ENCODE peak calls at places on chromosomes 7 and 10, in nine cellular contexts. Z, T, F, H, S, W, C, N and B are unnamed samples.
A peak's percentile ranks its signal among the peaks of the same experiment; 100 is the strongest.

GRCh38 chr10:93462881-93463280 is 19.3 kb downstream of the MYOF start:
- DNase-seq in N (peak; percentile 74), T (peak; percentile 38), S (peak; percentile 79), C (peak; percentile 40), F (no peak), Z (no peak), H (no peak), W (peak; percentile 46), B (peak; percentile 82)

GRCh38 chr7:140625908-140626868 is 14.4 kb downstream of the DENND2A start:
- DNase-seq in Z (peak; percentile 86), C (peak; percentile 85), T (peak; percentile 67), S (peak; percentile 96), N (peak; percentile 96), F (peak; percentile 95), W (peak; percentile 97), H (peak; percentile 83), B (peak; percentile 94)

GRCh38 chr10:100637785-100638184 is 102.0 kb downstream of the HIF1AN start:
- DNase-seq in T (no peak), W (no peak), Z (peak; percentile 20), F (peak; percentile 1), N (no peak), S (no peak), H (no peak), C (peak; percentile 2), B (peak; percentile 30)

GRCh38 chr7:46450871-46451270 is 529.8 kb upstream of the IGFBP3 start:
- DNase-seq in S (peak; percentile 50), N (no peak), F (no peak), H (no peak), C (no peak), T (no peak), W (no peak), Z (no peak), B (no peak)

GRCh38 chr7:150895809-150896208 is 43.5 kb downstream of the AOC1 start:
- DNase-seq in F (peak; percentile 60), C (no peak), S (no peak), T (no peak), N (no peak), H (no peak), Z (no peak), W (no peak), B (no peak)

GRCh38 chr7:78473011-78473410 is 674.4 kb downstream of the PHTF2 start:
- DNase-seq in H (no peak), T (no peak), Z (no peak), C (no peak), S (peak; percentile 69), F (no peak), W (peak; percentile 26), N (peak; percentile 22), B (no peak)

GRCh38 chr10:923844-924523 is 7.5 kb downstream of the LARP4B start:
- DNase-seq in S (no peak), N (no peak), H (peak; percentile 15), Z (no peak), C (no peak), F (no peak), W (no peak), T (no peak), B (no peak)

GRCh38 chr10:24947304-24948097 is 4.9 kb downstream of the PRTFDC1 start:
- DNase-seq in H (no peak), C (peak; percentile 32), N (peak; percentile 26), T (no peak), F (no peak), Z (no peak), S (peak; percentile 83), W (peak; percentile 65), B (no peak)

GRCh38 chr10:113252650-113253560 is 299.9 kb upstream of the HABP2 start:
- DNase-seq in S (peak; percentile 27), C (no peak), W (no peak), T (no peak), H (no peak), Z (no peak), F (no peak), N (no peak), B (no peak)

GRCh38 chr7:84245831-84246230 is 51.2 kb upstream of the SEMA3A start:
- DNase-seq in Z (no peak), S (no peak), T (peak; percentile 3), F (no peak), W (no peak), N (no peak), H (peak; percentile 45), C (no peak), B (no peak)

GRCh38 chr10:112951349-112952281 is 1.6 kb downstream of the TCF7L2 start:
- DNase-seq in N (peak; percentile 97), W (peak; percentile 86), T (peak; percentile 70), C (peak; percentile 76), S (peak; percentile 85), F (peak; percentile 44), H (peak; percentile 69), Z (peak; percentile 82), B (peak; percentile 80)

GRCh38 chr10:77504196-77504869 is 133.3 kb downstream of the KCNMA1 start:
- DNase-seq in Z (no peak), N (peak; percentile 50), F (no peak), W (peak; percentile 74), T (no peak), C (peak; percentile 41), H (no peak), S (peak; percentile 80), B (peak; percentile 28)

GRCh38 chr7:82740246-82740848 is 296.8 kb upstream of the CACNA2D1 start:
- DNase-seq in C (peak; percentile 69), S (peak; percentile 83), F (peak; percentile 55), N (peak; percentile 69), W (peak; percentile 72), T (peak; percentile 23), Z (peak; percentile 72), H (peak; percentile 56), B (peak; percentile 39)

GRCh38 chr7:71220210-71220695 is 88.3 kb downstream of the GALNT17 start:
- DNase-seq in Z (peak; percentile 47), N (no peak), T (peak; percentile 75), C (no peak), S (no peak), F (no peak), H (no peak), W (no peak), B (no peak)

GRCh38 chr7:100357131-100357561 is 771 bp upstream of the PILRB start:
- DNase-seq in T (no peak), N (no peak), F (no peak), H (no peak), Z (no peak), W (no peak), C (no peak), S (no peak), B (no peak)

GRCh38 chr7:100363098-100363497 is 5.2 kb downstream of the PILRB start:
- DNase-seq in F (no peak), S (no peak), Z (no peak), H (no peak), W (no peak), T (no peak), N (no peak), C (no peak), B (no peak)

GRCh38 chr7:100358857-100359212 is 918 bp downstream of the PILRB start:
- DNase-seq in Z (no peak), T (no peak), C (no peak), S (no peak), H (no peak), N (no peak), W (no peak), F (no peak), B (no peak)

GRCh38 chr7:100358027-100358856 is at the start of gene PILRB:
- DNase-seq in W (no peak), C (no peak), H (no peak), F (no peak), S (no peak), T (no peak), Z (no peak), N (no peak), B (no peak)

GRCh38 chr7:100360102-100360607 is 2.2 kb downstream of the PILRB start:
- DNase-seq in N (no peak), W (no peak), T (no peak), S (no peak), Z (no peak), F (no peak), H (no peak), C (no peak), B (no peak)
- H3K4me3 ChIP-seq in N (no peak overlapping the region), W (no peak overlapping the region), T (no peak overlapping the region), S (no peak overlapping the region), Z (no peak overlapping the region), F (no peak overlapping the region), H (no peak overlapping the region), C (no peak overlapping the region), B (no peak overlapping the region)

DNA sequence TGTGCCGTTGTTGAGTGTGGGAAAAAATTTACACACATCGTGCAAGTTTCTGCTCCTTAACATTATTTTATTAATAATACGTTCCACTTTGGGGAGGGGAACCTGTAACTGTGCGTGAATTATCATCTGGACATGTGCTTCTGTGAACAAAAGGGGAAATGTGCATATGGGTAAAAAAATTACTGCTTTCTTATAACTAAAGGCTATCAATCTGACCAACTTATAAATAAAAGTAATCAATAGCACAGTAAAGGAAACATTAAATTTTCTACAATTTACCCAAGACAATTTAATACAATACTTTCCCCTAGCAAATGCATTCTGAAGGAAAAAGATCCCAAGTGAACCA is 4.5 kb downstream of the TWIST1 start:
- DNase-seq in W (no peak), S (no peak), H (no peak), N (no peak), T (no peak), C (no peak), F (no peak), Z (no peak), B (no peak)
- H3K4me3 ChIP-seq in W (no peak overlapping the region), S (peak overlapping the region; percentile 98), H (no peak overlapping the region), N (peak overlapping the region; percentile 99), T (no peak overlapping the region), C (peak overlapping the region; percentile 39), F (no peak overlapping the region), Z (peak overlapping the region; percentile 53), B (peak overlapping the region; percentile 32)

DNA sequence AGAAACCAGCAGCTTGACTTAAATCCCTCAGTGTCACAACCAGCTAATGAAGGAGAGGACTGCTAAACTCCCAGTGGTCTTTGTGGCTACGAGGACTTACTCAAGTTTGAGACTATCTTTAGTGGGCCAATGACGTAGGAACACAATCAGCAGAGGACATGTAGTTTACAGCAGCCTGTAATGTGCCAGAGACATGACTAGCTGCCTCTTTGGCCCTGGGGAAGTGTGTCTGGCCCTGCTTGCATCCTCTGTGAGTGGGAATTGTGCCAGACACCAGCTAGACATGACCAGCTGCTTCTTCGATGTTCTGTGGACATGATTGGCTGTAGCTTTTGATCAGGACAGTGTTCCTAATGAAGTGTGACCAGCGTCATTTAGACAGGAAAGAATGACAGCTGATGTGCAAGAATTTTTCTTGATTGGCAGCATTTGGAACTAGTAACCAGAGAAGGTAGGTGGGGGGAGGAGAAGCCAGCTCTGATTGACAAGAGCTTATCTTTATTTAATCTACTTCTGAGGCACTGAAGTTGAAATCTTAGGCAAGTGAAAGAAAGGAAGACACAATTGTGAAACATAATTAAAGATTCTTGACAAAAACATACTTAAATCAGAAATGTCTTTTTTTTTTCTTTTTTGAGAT is 141.8 kb downstream of the AUTS2 start:
- DNase-seq in C (no peak), Z (no peak), N (peak; percentile 5), F (no peak), S (peak; percentile 20), W (peak; percentile 59), T (peak; percentile 19), H (peak; percentile 46), B (no peak)
- H3K4me3 ChIP-seq in C (no peak overlapping the region), Z (no peak overlapping the region), N (no peak overlapping the region), F (no peak overlapping the region), S (no peak overlapping the region), W (no peak overlapping the region), T (no peak overlapping the region), H (no peak overlapping the region), B (no peak overlapping the region)

DNA sequence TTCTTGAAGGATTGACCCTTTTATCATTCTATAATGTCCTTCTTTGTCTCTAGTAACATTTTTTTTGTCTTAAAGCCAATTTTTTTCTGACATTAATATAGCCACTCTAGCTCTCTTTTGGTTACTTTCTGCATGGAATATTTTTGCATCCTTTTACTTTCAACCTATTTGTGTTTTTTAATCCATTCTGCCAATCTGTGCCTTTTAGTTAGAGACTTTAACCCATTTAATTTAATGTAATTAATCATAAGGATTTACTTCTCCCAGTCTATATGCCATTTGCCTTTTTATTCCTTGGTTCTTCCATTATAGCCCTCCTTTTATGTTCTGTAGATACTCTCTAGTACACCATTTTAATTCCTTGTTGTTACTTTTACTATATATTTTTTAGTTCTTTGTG is 32.7 kb upstream of the RABGEF1 start:
- DNase-seq in C (no peak), F (no peak), Z (no peak), S (no peak), H (no peak), T (no peak), W (no peak), N (no peak), B (no peak)
- H3K4me3 ChIP-seq in C (no peak overlapping the region), F (no peak overlapping the region), Z (no peak overlapping the region), S (no peak overlapping the region), H (no peak overlapping the region), T (no peak overlapping the region), W (no peak overlapping the region), N (no peak overlapping the region), B (no peak overlapping the region)